ENCODE peak calls at places on chromosomes 13 and 19, in seven cellular contexts. X, A, I, O, S, Q and V are unnamed samples.

GRCh38 chr13:23627419-23627818 is 57.2 kb downstream of the TNFRSF19 start:
- DNase-seq in X (no peak), A (no peak), I (no peak), O (no peak), S (no peak), Q (no peak), V (no peak)

GRCh38 chr19:35347930-35348298 is 212 bp downstream of the FFAR1 start:
- DNase-seq in X (no peak), A (no peak), I (no peak), O (no peak), S (no peak), Q (no peak), V (no peak)

GRCh38 chr13:113920173-113920572 is 53.7 kb downstream of the C13orf46 start:
- DNase-seq in X (no peak), A (no peak), I (no peak), O (no peak), S (no peak), Q (no peak), V (no peak)

GRCh38 chr19:7722231-7722651 is 9.7 kb downstream of the CLEC4G start:
- DNase-seq in X (no peak), A (no peak), I (no peak), O (no peak), S (no peak), Q (no peak), V (no peak)

GRCh38 chr19:4456566-4456842 is 1.1 kb downstream of the UBXN6 start:
- DNase-seq in X (peak; percentile 36), A (no peak), I (no peak), O (peak; percentile 88), S (peak; percentile 71), Q (no peak), V (peak; percentile 64)

GRCh38 chr19:41657157-41657556 is 30.3 kb upstream of the CEACAM4 start:
- DNase-seq in X (no peak), A (no peak), I (no peak), O (no peak), S (no peak), Q (no peak), V (no peak)

GRCh38 chr19:3852614-3853254 is 16.1 kb downstream of the ZFR2 start:
- DNase-seq in X (peak; percentile 54), A (peak; percentile 31), I (no peak), O (peak; percentile 31), S (peak; percentile 82), Q (no peak), V (peak; percentile 81)

GRCh38 chr13:45851171-45851889 is at the start of gene SIAH3:
- DNase-seq in X (no peak), A (no peak), I (no peak), O (peak; percentile 5), S (peak; percentile 18), Q (no peak), V (no peak)

GRCh38 chr19:30349131-30349730 is 23.0 kb upstream of the ZNF536 start:
- DNase-seq in X (no peak), A (no peak), I (no peak), O (no peak), S (no peak), Q (no peak), V (no peak)
- H3K4me3 ChIP-seq in X (no peak overlapping the region), A (no peak overlapping the region), I (no peak overlapping the region), O (no peak overlapping the region), S (no peak overlapping the region), Q (no peak overlapping the region), V (no peak overlapping the region)

DNA sequence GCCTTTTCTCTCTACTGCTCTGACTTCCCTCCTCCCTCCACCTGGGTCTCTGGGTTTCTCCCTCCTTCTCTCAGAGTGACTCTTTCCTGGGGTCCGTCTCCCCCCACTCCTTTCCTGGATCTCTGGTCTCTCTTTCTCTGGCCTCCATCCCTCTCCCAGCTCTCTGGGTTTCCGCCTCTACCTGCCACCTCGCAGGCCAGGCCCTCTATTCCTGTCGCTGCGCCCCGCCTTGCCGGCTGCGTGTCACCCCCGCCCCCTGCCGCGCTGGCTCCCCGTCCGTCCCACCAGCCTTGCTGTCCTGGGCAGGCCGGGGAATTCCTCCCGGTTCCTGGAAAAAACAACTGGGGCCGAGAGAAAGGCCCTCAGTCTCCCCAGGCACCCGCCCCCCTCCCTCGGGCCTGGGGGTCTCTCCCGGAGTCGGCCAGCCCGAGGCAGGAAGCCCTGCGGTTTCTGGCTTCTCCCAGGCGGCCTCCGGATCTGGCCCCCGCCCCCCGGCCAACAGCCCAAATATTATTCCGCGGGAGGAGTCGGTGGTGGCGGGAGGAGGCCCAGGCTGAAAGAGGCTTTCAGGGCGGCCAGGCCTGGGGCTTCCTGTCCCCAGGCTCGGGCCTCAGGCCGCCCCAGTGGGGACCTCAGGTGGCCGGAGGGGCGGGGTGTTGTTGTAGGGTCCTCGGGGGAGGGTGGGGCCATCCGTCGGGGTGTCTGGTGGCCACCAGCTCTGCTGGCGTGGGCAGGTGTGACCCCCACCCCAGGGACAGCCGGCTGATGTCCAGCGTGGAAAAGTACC is 9.3 kb downstream of the IRF2BP1 start:
- DNase-seq in X (peak; percentile 57), A (peak; percentile 77), I (peak; percentile 46), O (peak; percentile 70), S (peak; percentile 22), Q (no peak), V (peak; percentile 30)
- H3K4me3 ChIP-seq in X (peak overlapping the region; percentile 34), A (peak overlapping the region; percentile 69), I (no peak overlapping the region), O (no peak overlapping the region), S (no peak overlapping the region), Q (peak overlapping the region; percentile 39), V (no peak overlapping the region)

GRCh38 chr13:28739376-28739775 is 20.6 kb upstream of the SLC46A3 start:
- DNase-seq in X (no peak), A (no peak), I (no peak), O (no peak), S (no peak), Q (no peak), V (no peak)

GRCh38 chr13:28730762-28731161 is 12.0 kb upstream of the SLC46A3 start:
- DNase-seq in X (no peak), A (no peak), I (no peak), O (no peak), S (no peak), Q (no peak), V (no peak)

GRCh38 chr13:28741080-28741479 is 22.3 kb upstream of the SLC46A3 start:
- DNase-seq in X (no peak), A (no peak), I (no peak), O (peak; percentile 47), S (no peak), Q (no peak), V (no peak)

GRCh38 chr13:28735481-28736029 is 16.8 kb upstream of the SLC46A3 start:
- DNase-seq in X (no peak), A (no peak), I (no peak), O (no peak), S (no peak), Q (no peak), V (no peak)
- H3K4me3 ChIP-seq in X (no peak overlapping the region), A (no peak overlapping the region), I (no peak overlapping the region), O (no peak overlapping the region), S (no peak overlapping the region), Q (no peak overlapping the region), V (no peak overlapping the region)

DNA sequence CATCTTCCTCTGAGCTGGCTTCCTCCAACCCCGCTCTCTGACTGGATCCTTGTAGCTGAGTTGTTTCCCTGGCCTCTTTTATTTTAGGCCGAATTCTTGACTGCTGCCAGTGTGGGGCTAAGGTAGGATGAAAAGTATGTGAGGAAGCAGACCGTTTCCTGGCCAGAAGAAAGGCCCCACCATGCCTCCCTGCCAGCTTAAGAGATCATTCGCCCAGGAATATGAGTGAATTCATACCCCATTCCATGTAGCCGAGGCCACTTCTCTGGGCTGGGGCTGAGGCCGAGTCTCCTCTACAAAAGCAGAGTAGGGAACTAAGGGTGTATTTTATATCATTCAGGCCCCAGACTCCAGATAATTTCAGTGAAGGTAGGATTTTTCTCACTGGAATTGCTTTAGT is 32.3 kb downstream of the NFIX start:
- DNase-seq in X (no peak), A (no peak), I (no peak), O (no peak), S (no peak), Q (no peak), V (no peak)
- H3K4me3 ChIP-seq in X (no peak overlapping the region), A (no peak overlapping the region), I (no peak overlapping the region), O (no peak overlapping the region), S (no peak overlapping the region), Q (peak overlapping the region; percentile 67), V (peak overlapping the region; percentile 51)